ENCODE peak calls at places on chromosomes 12 and 14, in nine cellular contexts. S, J, P, V, R, K, L, H and U are unnamed samples.

GRCh38 chr14:100193417-100194357 is 34.2 kb upstream of the DEGS2 start:
- DNase-seq in K (peak), S (no peak), V (peak), L (peak), H (no peak), J (no peak), R (no peak), P (no peak), U (no peak)

GRCh38 chr12:119727600-119728436 is 59.9 kb downstream of the PRKAB1 start:
- DNase-seq in H (no peak), L (no peak), R (no peak), K (no peak), S (no peak), V (no peak), J (no peak), P (no peak), U (no peak)

GRCh38 chr14:25150401-25150800 is 100.5 kb upstream of the STXBP6 start:
- DNase-seq in V (no peak), L (no peak), S (no peak), P (no peak), J (no peak), K (peak), H (no peak), R (no peak), U (no peak)

GRCh38 chr12:111304642-111305071 is 64.2 kb downstream of the PHETA1 start:
- DNase-seq in R (no peak), L (no peak), H (no peak), P (no peak), K (no peak), J (no peak), V (peak), S (peak), U (no peak)

GRCh38 chr12:124715121-124715990 is 147.9 kb upstream of the NCOR2 start:
- DNase-seq in J (no peak), S (no peak), R (no peak), K (peak), H (no peak), V (no peak), P (no peak), L (no peak), U (no peak)

GRCh38 chr12:68871899-68872298 is 61.1 kb downstream of the CPM start:
- DNase-seq in H (no peak), P (no peak), J (no peak), R (no peak), K (peak), S (no peak), L (no peak), V (peak), U (no peak)

GRCh38 chr12:131383291-131383690 is 327.6 kb upstream of the SFSWAP start:
- DNase-seq in R (no peak), P (no peak), V (no peak), L (no peak), K (no peak), J (no peak), S (peak), H (no peak), U (peak)

GRCh38 chr12:105278043-105278697 is 42.2 kb upstream of the APPL2 start:
- DNase-seq in S (no peak), L (no peak), P (no peak), H (no peak), K (no peak), R (no peak), J (no peak), V (no peak), U (no peak)